ENCODE peak calls at places on chromosomes 16 and 17, in seven cellular contexts. One of them, this sample, is unnamed.

GRCh38 chr16:82061861-82062525 is 26.9 kb downstream of the HSD17B2 start:
- DNase-seq in tibial nerve: no peak
- DNase-seq in tibial artery: no peak
- DNase-seq in suprapubic skin: peak; percentile 23
- DNase-seq in OCI-LY7: peak; percentile 36
- DNase-seq in CD8-positive, alpha-beta T cell: no peak
- DNase-seq in heart right ventricle: no peak
- DNase-seq in this sample: no peak

GRCh38 chr17:12627177-12627629 is 38.5 kb upstream of the MYOCD start:
- DNase-seq in heart right ventricle: no peak
- DNase-seq in OCI-LY7: no peak
- DNase-seq in CD8-positive, alpha-beta T cell: no peak
- DNase-seq in tibial artery: peak; percentile 82
- DNase-seq in tibial nerve: peak; percentile 49
- DNase-seq in suprapubic skin: no peak
- DNase-seq in this sample: peak; percentile 96

GRCh38 chr17:9170822-9171221 is 149.5 kb downstream of the NTN1 start:
- DNase-seq in tibial nerve: no peak
- DNase-seq in OCI-LY7: no peak
- DNase-seq in suprapubic skin: no peak
- DNase-seq in tibial artery: no peak
- DNase-seq in CD8-positive, alpha-beta T cell: no peak
- DNase-seq in heart right ventricle: no peak
- DNase-seq in this sample: no peak

GRCh38 chr17:1462164-1463112 is 6.4 kb upstream of the CRK start:
- DNase-seq in heart right ventricle: no peak
- DNase-seq in CD8-positive, alpha-beta T cell: no peak
- DNase-seq in tibial nerve: no peak
- DNase-seq in tibial artery: no peak
- DNase-seq in suprapubic skin: no peak
- DNase-seq in OCI-LY7: no peak
- DNase-seq in this sample: no peak

GRCh38 chr16:57480127-57480753 is 6.1 kb downstream of the DOK4 start:
- DNase-seq in heart right ventricle: peak; percentile 69
- DNase-seq in OCI-LY7: no peak
- DNase-seq in suprapubic skin: no peak
- DNase-seq in CD8-positive, alpha-beta T cell: no peak
- DNase-seq in tibial nerve: no peak
- DNase-seq in tibial artery: peak; percentile 60
- DNase-seq in this sample: peak; percentile 86

GRCh38 chr16:1150511-1150982 is 2.4 kb upstream of the CACNA1H start:
- DNase-seq in tibial nerve: no peak
- DNase-seq in CD8-positive, alpha-beta T cell: no peak
- DNase-seq in heart right ventricle: no peak
- DNase-seq in suprapubic skin: no peak
- DNase-seq in tibial artery: no peak
- DNase-seq in OCI-LY7: peak; percentile 15
- DNase-seq in this sample: no peak

GRCh38 chr17:33369149-33369548 is 76.1 kb upstream of the ASIC2 start:
- DNase-seq in suprapubic skin: no peak
- DNase-seq in heart right ventricle: no peak
- DNase-seq in CD8-positive, alpha-beta T cell: no peak
- DNase-seq in tibial artery: no peak
- DNase-seq in tibial nerve: no peak
- DNase-seq in OCI-LY7: no peak
- DNase-seq in this sample: no peak

GRCh38 chr17:1555618-1556471 is 6.7 kb downstream of the PITPNA start:
- DNase-seq in suprapubic skin: no peak
- DNase-seq in heart right ventricle: no peak
- DNase-seq in OCI-LY7: peak; percentile 42
- DNase-seq in tibial artery: no peak
- DNase-seq in CD8-positive, alpha-beta T cell: no peak
- DNase-seq in tibial nerve: no peak
- DNase-seq in this sample: no peak

GRCh38 chr17:20073056-20073979 is 64.2 kb downstream of the SPECC1 start:
- DNase-seq in heart right ventricle: peak; percentile 64
- DNase-seq in CD8-positive, alpha-beta T cell: peak; percentile 31
- DNase-seq in OCI-LY7: no peak
- DNase-seq in suprapubic skin: no peak
- DNase-seq in tibial artery: peak; percentile 71
- DNase-seq in tibial nerve: peak; percentile 69
- DNase-seq in this sample: peak; percentile 83

GRCh38 chr16:67116388-67117311 is 6.9 kb downstream of the PHAF1 start:
- DNase-seq in heart right ventricle: no peak
- DNase-seq in CD8-positive, alpha-beta T cell: no peak
- DNase-seq in OCI-LY7: no peak
- DNase-seq in tibial nerve: no peak
- DNase-seq in suprapubic skin: no peak
- DNase-seq in tibial artery: no peak
- DNase-seq in this sample: no peak

GRCh38 chr17:56929362-56929969 is 15.6 kb upstream of the TRIM25 start:
- DNase-seq in tibial nerve: no peak
- DNase-seq in CD8-positive, alpha-beta T cell: no peak
- DNase-seq in heart right ventricle: no peak
- DNase-seq in tibial artery: no peak
- DNase-seq in OCI-LY7: peak; percentile 57
- DNase-seq in suprapubic skin: no peak
- DNase-seq in this sample: no peak

GRCh38 chr17:42866216-42866615 is 15.2 kb downstream of the AOC3 start:
- DNase-seq in OCI-LY7: no peak
- DNase-seq in tibial artery: no peak
- DNase-seq in heart right ventricle: no peak
- DNase-seq in tibial nerve: no peak
- DNase-seq in suprapubic skin: no peak
- DNase-seq in CD8-positive, alpha-beta T cell: no peak
- DNase-seq in this sample: no peak

GRCh38 chr16:54576776-54577175 is 290.2 kb upstream of the IRX3 start:
- DNase-seq in OCI-LY7: no peak
- DNase-seq in tibial artery: no peak
- DNase-seq in CD8-positive, alpha-beta T cell: no peak
- DNase-seq in suprapubic skin: no peak
- DNase-seq in heart right ventricle: no peak
- DNase-seq in tibial nerve: no peak
- DNase-seq in this sample: no peak

GRCh38 chr17:16398270-16399267 is 16.8 kb upstream of the TRPV2 start:
- DNase-seq in heart right ventricle: no peak
- DNase-seq in CD8-positive, alpha-beta T cell: no peak
- DNase-seq in OCI-LY7: peak; percentile 81
- DNase-seq in tibial nerve: no peak
- DNase-seq in suprapubic skin: no peak
- DNase-seq in tibial artery: no peak
- DNase-seq in this sample: no peak

GRCh38 chr17:16934836-16935235 is 37.1 kb downstream of the TNFRSF13B start:
- DNase-seq in tibial artery: peak; percentile 9
- DNase-seq in heart right ventricle: no peak
- DNase-seq in tibial nerve: no peak
- DNase-seq in CD8-positive, alpha-beta T cell: no peak
- DNase-seq in suprapubic skin: peak; percentile 48
- DNase-seq in OCI-LY7: no peak
- DNase-seq in this sample: peak; percentile 50

GRCh38 chr17:72392056-72393010 is 271.5 kb downstream of the SOX9 start:
- DNase-seq in tibial artery: no peak
- DNase-seq in heart right ventricle: no peak
- DNase-seq in suprapubic skin: no peak
- DNase-seq in tibial nerve: peak; percentile 59
- DNase-seq in OCI-LY7: peak; percentile 22
- DNase-seq in CD8-positive, alpha-beta T cell: no peak
- DNase-seq in this sample: no peak

GRCh38 chr17:31216053-31216751 is 80.8 kb downstream of the OMG start:
- DNase-seq in CD8-positive, alpha-beta T cell: no peak
- DNase-seq in tibial artery: no peak
- DNase-seq in OCI-LY7: peak; percentile 72
- DNase-seq in suprapubic skin: no peak
- DNase-seq in heart right ventricle: no peak
- DNase-seq in tibial nerve: no peak
- DNase-seq in this sample: no peak

GRCh38 chr17:10629706-10630105 is 27.4 kb downstream of the MYH3 start:
- DNase-seq in tibial nerve: no peak
- DNase-seq in tibial artery: no peak
- DNase-seq in suprapubic skin: no peak
- DNase-seq in heart right ventricle: no peak
- DNase-seq in OCI-LY7: no peak
- DNase-seq in CD8-positive, alpha-beta T cell: no peak
- DNase-seq in this sample: no peak

GRCh38 chr16:78257376-78257728 is 157.9 kb downstream of the WWOX start:
- DNase-seq in CD8-positive, alpha-beta T cell: no peak
- DNase-seq in tibial artery: no peak
- DNase-seq in tibial nerve: no peak
- DNase-seq in suprapubic skin: no peak
- DNase-seq in heart right ventricle: no peak
- DNase-seq in OCI-LY7: no peak
- DNase-seq in this sample: no peak

GRCh38 chr17:39641883-39642282 is 4.9 kb downstream of the STARD3 start:
- DNase-seq in tibial nerve: no peak
- DNase-seq in heart right ventricle: no peak
- DNase-seq in OCI-LY7: no peak
- DNase-seq in suprapubic skin: no peak
- DNase-seq in CD8-positive, alpha-beta T cell: no peak
- DNase-seq in tibial artery: no peak
- DNase-seq in this sample: no peak

GRCh38 chr17:4733073-4733531 is 1.9 kb downstream of the MED11 start:
- DNase-seq in tibial nerve: no peak
- DNase-seq in suprapubic skin: no peak
- DNase-seq in OCI-LY7: peak; percentile 54
- DNase-seq in tibial artery: peak; percentile 60
- DNase-seq in CD8-positive, alpha-beta T cell: no peak
- DNase-seq in heart right ventricle: no peak
- DNase-seq in this sample: no peak

GRCh38 chr16:88534731-88535141 is 35.5 kb upstream of the ZC3H18 start:
- DNase-seq in tibial nerve: no peak
- DNase-seq in tibial artery: no peak
- DNase-seq in suprapubic skin: no peak
- DNase-seq in heart right ventricle: peak; percentile 49
- DNase-seq in CD8-positive, alpha-beta T cell: no peak
- DNase-seq in OCI-LY7: peak; percentile 41
- DNase-seq in this sample: no peak

GRCh38 chr16:73228649-73229048 is 180.7 kb upstream of the ZFHX3 start:
- DNase-seq in suprapubic skin: no peak
- DNase-seq in heart right ventricle: no peak
- DNase-seq in CD8-positive, alpha-beta T cell: no peak
- DNase-seq in tibial nerve: no peak
- DNase-seq in OCI-LY7: no peak
- DNase-seq in tibial artery: no peak
- DNase-seq in this sample: no peak

GRCh38 chr17:56718515-56718914 is 115.2 kb downstream of the C17orf67 start:
- DNase-seq in heart right ventricle: no peak
- DNase-seq in suprapubic skin: no peak
- DNase-seq in tibial nerve: no peak
- DNase-seq in OCI-LY7: peak; percentile 2
- DNase-seq in tibial artery: no peak
- DNase-seq in CD8-positive, alpha-beta T cell: no peak
- DNase-seq in this sample: no peak

GRCh38 chr17:72614476-72614870 is 478.0 kb downstream of the SLC39A11 start:
- DNase-seq in OCI-LY7: no peak
- DNase-seq in tibial artery: no peak
- DNase-seq in CD8-positive, alpha-beta T cell: no peak
- DNase-seq in heart right ventricle: no peak
- DNase-seq in suprapubic skin: no peak
- DNase-seq in tibial nerve: no peak
- DNase-seq in this sample: no peak

GRCh38 chr16:15946257-15947044 is 3.0 kb upstream of the ABCC1 start:
- DNase-seq in tibial nerve: no peak
- DNase-seq in CD8-positive, alpha-beta T cell: no peak
- DNase-seq in suprapubic skin: no peak
- DNase-seq in heart right ventricle: no peak
- DNase-seq in tibial artery: no peak
- DNase-seq in OCI-LY7: no peak
- DNase-seq in this sample: no peak
- H3K27ac ChIP-seq in tibial nerve: no peak overlapping the region
- H3K27ac ChIP-seq in CD8-positive, alpha-beta T cell: no peak overlapping the region
- H3K27ac ChIP-seq in suprapubic skin: no peak overlapping the region
- H3K27ac ChIP-seq in heart right ventricle: no peak overlapping the region
- H3K27ac ChIP-seq in tibial artery: peak overlapping the region; percentile 47
- H3K27ac ChIP-seq in OCI-LY7: no peak overlapping the region
- H3K27ac ChIP-seq in this sample: peak overlapping the region; percentile 73

GRCh38 chr17:78592991-78593329 is 15.8 kb upstream of the DNAH17 start:
- DNase-seq in heart right ventricle: no peak
- DNase-seq in CD8-positive, alpha-beta T cell: no peak
- DNase-seq in tibial artery: no peak
- DNase-seq in tibial nerve: no peak
- DNase-seq in OCI-LY7: no peak
- DNase-seq in suprapubic skin: no peak
- DNase-seq in this sample: no peak
- H3K4me1 ChIP-seq in heart right ventricle: peaks cover 16% of the 10 kb centered on the region
- H3K4me1 ChIP-seq in CD8-positive, alpha-beta T cell: no peaks in the 10 kb centered on the region
- H3K4me1 ChIP-seq in tibial artery: peaks cover 13% of the 10 kb centered on the region
- H3K4me1 ChIP-seq in tibial nerve: peaks cover 4% of the 10 kb centered on the region
- H3K4me1 ChIP-seq in OCI-LY7: no peaks in the 10 kb centered on the region
- H3K4me1 ChIP-seq in suprapubic skin: peaks cover 21% of the 10 kb centered on the region
- H3K4me1 ChIP-seq in this sample: no peaks in the 10 kb centered on the region

GRCh38 chr17:67800495-67800928 is 24.8 kb upstream of the BPTF start:
- DNase-seq in heart right ventricle: peak; percentile 69
- DNase-seq in tibial nerve: peak; percentile 64
- DNase-seq in CD8-positive, alpha-beta T cell: peak; percentile 31
- DNase-seq in tibial artery: peak; percentile 79
- DNase-seq in suprapubic skin: peak; percentile 82
- DNase-seq in OCI-LY7: peak; percentile 87
- DNase-seq in this sample: peak; percentile 16

DNA sequence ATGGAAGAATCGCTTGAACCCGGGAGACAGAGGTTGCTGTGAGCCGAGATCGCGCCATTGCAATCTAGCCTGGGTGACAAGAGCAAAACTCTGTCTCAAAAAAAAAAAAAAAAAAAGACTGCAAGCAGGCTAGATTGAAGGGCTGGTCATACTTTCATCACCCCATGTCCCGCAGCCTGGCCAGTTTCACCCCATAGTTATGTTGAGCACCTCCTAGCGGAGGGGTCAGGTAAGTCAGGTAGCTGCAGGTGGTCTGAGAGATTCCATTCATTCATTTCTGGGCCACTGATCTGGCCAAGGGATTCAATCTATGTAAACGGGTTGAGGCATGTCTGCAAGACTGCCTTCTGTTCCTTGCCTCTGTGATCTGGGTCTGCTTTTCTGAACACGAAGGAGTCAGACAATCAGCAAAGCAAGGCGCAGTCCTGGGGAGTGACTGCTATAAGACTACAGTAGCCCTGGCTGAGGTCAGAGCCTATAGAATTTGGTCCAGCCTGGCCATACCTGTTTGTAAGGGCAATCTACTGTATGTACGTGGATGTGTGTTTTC is 23.6 kb upstream of the BPTF start:
- DNase-seq in OCI-LY7: no peak
- DNase-seq in tibial nerve: no peak
- DNase-seq in heart right ventricle: no peak
- DNase-seq in tibial artery: no peak
- DNase-seq in suprapubic skin: no peak
- DNase-seq in CD8-positive, alpha-beta T cell: no peak
- DNase-seq in this sample: no peak
- TF ChIP-seq CTCF in OCI-LY7: peak; percentile 74
- TF ChIP-seq CTCF in tibial nerve: no peak
- TF ChIP-seq CTCF in heart right ventricle: no peak
- TF ChIP-seq CTCF in tibial artery: no peak
- TF ChIP-seq CTCF in suprapubic skin: no peak
- TF ChIP-seq CTCF in CD8-positive, alpha-beta T cell: no peak
- TF ChIP-seq CTCF in this sample: no peak

DNA sequence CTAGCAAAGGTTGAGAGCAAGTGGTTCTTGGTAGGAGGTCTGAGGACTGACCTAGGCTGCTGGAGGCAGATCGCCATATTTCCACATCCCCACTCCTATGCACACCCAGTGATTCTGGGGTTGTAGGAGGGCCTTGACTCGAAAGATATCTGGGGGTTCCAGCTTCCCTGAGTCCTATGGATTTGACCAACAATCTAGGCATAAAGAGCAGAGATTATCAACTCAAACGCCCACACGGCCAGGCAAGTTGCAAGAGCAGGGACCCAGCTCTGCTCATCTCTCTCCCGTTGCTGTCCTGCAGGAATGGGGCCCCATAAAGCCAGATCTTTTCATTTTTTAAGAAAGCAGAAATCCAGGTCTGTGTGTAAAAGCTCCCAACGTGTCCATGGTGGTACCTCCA is 94.6 kb downstream of the SOCS1 start:
- DNase-seq in tibial nerve: no peak
- DNase-seq in OCI-LY7: no peak
- DNase-seq in suprapubic skin: no peak
- DNase-seq in heart right ventricle: no peak
- DNase-seq in tibial artery: no peak
- DNase-seq in CD8-positive, alpha-beta T cell: no peak
- DNase-seq in this sample: no peak
- H3K27ac ChIP-seq in tibial nerve: no peak overlapping the region
- H3K27ac ChIP-seq in OCI-LY7: no peak overlapping the region
- H3K27ac ChIP-seq in suprapubic skin: no peak overlapping the region
- H3K27ac ChIP-seq in heart right ventricle: peak overlapping the region; percentile 91
- H3K27ac ChIP-seq in tibial artery: peak overlapping the region; percentile 78
- H3K27ac ChIP-seq in CD8-positive, alpha-beta T cell: no peak overlapping the region
- H3K27ac ChIP-seq in this sample: peak overlapping the region; percentile 97

This sample was measured in ascending aorta.